ENCODE peak calls at places on chromosomes 4 and X, in ten cellular contexts. One of them, this sample, is unnamed.

GRCh38 chrX:70970482-70970999 is 39.6 kb upstream of the SLC7A3 start:
- DNase-seq in choroid plexus epithelial cell: peak; percentile 53
- DNase-seq in heart right ventricle: no peak
- DNase-seq in hepatocyte: no peak
- DNase-seq in AG04449: no peak
- DNase-seq in mucosa of descending colon: no peak
- DNase-seq in neural crest cell: no peak
- DNase-seq in astrocyte of the cerebellum: no peak
- DNase-seq in pancreas: no peak
- DNase-seq in cardiac fibroblast: peak; percentile 41
- DNase-seq in this sample: no peak

GRCh38 chr4:4384837-4385236 is 2.1 kb upstream of the NSG1 start:
- DNase-seq in choroid plexus epithelial cell: peak; percentile 32
- DNase-seq in heart right ventricle: no peak
- DNase-seq in hepatocyte: no peak
- DNase-seq in AG04449: no peak
- DNase-seq in mucosa of descending colon: no peak
- DNase-seq in neural crest cell: no peak
- DNase-seq in astrocyte of the cerebellum: no peak
- DNase-seq in pancreas: peak; percentile 41
- DNase-seq in cardiac fibroblast: peak; percentile 43
- DNase-seq in this sample: no peak

GRCh38 chrX:119790977-119791436 is 423 bp downstream of the RPL39 start:
- DNase-seq in choroid plexus epithelial cell: peak; percentile 52
- DNase-seq in heart right ventricle: peak; percentile 5
- DNase-seq in hepatocyte: peak; percentile 38
- DNase-seq in AG04449: no peak
- DNase-seq in mucosa of descending colon: peak; percentile 54
- DNase-seq in neural crest cell: peak; percentile 1
- DNase-seq in astrocyte of the cerebellum: peak; percentile 11
- DNase-seq in pancreas: peak; percentile 59
- DNase-seq in cardiac fibroblast: peak; percentile 43
- DNase-seq in this sample: no peak

GRCh38 chrX:130024127-130024526 is 41.7 kb downstream of the BCORL1 start:
- DNase-seq in choroid plexus epithelial cell: peak; percentile 62
- DNase-seq in heart right ventricle: peak; percentile 79
- DNase-seq in hepatocyte: peak; percentile 28
- DNase-seq in AG04449: no peak
- DNase-seq in mucosa of descending colon: peak; percentile 90
- DNase-seq in neural crest cell: no peak
- DNase-seq in astrocyte of the cerebellum: no peak
- DNase-seq in pancreas: no peak
- DNase-seq in cardiac fibroblast: peak; percentile 73
- DNase-seq in this sample: peak; percentile 68

GRCh38 chrX:2692221-2693122 is 1.4 kb downstream of the CD99 start:
- DNase-seq in choroid plexus epithelial cell: peak; percentile 56
- DNase-seq in heart right ventricle: peak; percentile 50
- DNase-seq in hepatocyte: peak; percentile 40
- DNase-seq in AG04449: no peak
- DNase-seq in mucosa of descending colon: peak; percentile 66
- DNase-seq in neural crest cell: no peak
- DNase-seq in astrocyte of the cerebellum: no peak
- DNase-seq in pancreas: no peak
- DNase-seq in cardiac fibroblast: peak; percentile 68
- DNase-seq in this sample: no peak

GRCh38 chrX:3820170-3820569 is 106.7 kb upstream of the PRKX start:
- DNase-seq in choroid plexus epithelial cell: peak; percentile 78
- DNase-seq in heart right ventricle: no peak
- DNase-seq in hepatocyte: peak; percentile 36
- DNase-seq in AG04449: peak; percentile 58
- DNase-seq in mucosa of descending colon: no peak
- DNase-seq in neural crest cell: no peak
- DNase-seq in astrocyte of the cerebellum: peak; percentile 75
- DNase-seq in pancreas: no peak
- DNase-seq in cardiac fibroblast: peak; percentile 41
- DNase-seq in this sample: no peak

GRCh38 chrX:150692837-150693781 is at the start of gene MTMR1:
- DNase-seq in choroid plexus epithelial cell: no peak
- DNase-seq in heart right ventricle: peak; percentile 18
- DNase-seq in hepatocyte: peak; percentile 65
- DNase-seq in AG04449: no peak
- DNase-seq in mucosa of descending colon: peak; percentile 61
- DNase-seq in neural crest cell: no peak
- DNase-seq in astrocyte of the cerebellum: no peak
- DNase-seq in pancreas: peak; percentile 65
- DNase-seq in cardiac fibroblast: peak; percentile 11
- DNase-seq in this sample: peak; percentile 39

GRCh38 chrX:11407331-11408110 is 114.3 kb downstream of the AMELX start:
- DNase-seq in choroid plexus epithelial cell: no peak
- DNase-seq in heart right ventricle: no peak
- DNase-seq in hepatocyte: no peak
- DNase-seq in AG04449: no peak
- DNase-seq in mucosa of descending colon: no peak
- DNase-seq in neural crest cell: no peak
- DNase-seq in astrocyte of the cerebellum: no peak
- DNase-seq in pancreas: no peak
- DNase-seq in cardiac fibroblast: no peak
- DNase-seq in this sample: no peak

GRCh38 chrX:107716045-107716684 is 59.4 kb downstream of the TSC22D3 start:
- DNase-seq in choroid plexus epithelial cell: peak; percentile 34
- DNase-seq in heart right ventricle: no peak
- DNase-seq in hepatocyte: peak; percentile 70
- DNase-seq in AG04449: no peak
- DNase-seq in mucosa of descending colon: peak; percentile 62
- DNase-seq in neural crest cell: peak; percentile 29
- DNase-seq in astrocyte of the cerebellum: no peak
- DNase-seq in pancreas: peak; percentile 69
- DNase-seq in cardiac fibroblast: peak; percentile 37
- DNase-seq in this sample: peak; percentile 20

GRCh38 chr4:108148316-108148715 is 20.4 kb downstream of the LEF1 start:
- DNase-seq in choroid plexus epithelial cell: no peak
- DNase-seq in heart right ventricle: no peak
- DNase-seq in hepatocyte: peak; percentile 23
- DNase-seq in AG04449: no peak
- DNase-seq in mucosa of descending colon: no peak
- DNase-seq in neural crest cell: no peak
- DNase-seq in astrocyte of the cerebellum: no peak
- DNase-seq in pancreas: no peak
- DNase-seq in cardiac fibroblast: no peak
- DNase-seq in this sample: no peak

GRCh38 chr4:2574863-2575262 is 38.4 kb downstream of the FAM193A start:
- DNase-seq in choroid plexus epithelial cell: no peak
- DNase-seq in heart right ventricle: no peak
- DNase-seq in hepatocyte: no peak
- DNase-seq in AG04449: no peak
- DNase-seq in mucosa of descending colon: no peak
- DNase-seq in neural crest cell: no peak
- DNase-seq in astrocyte of the cerebellum: no peak
- DNase-seq in pancreas: no peak
- DNase-seq in cardiac fibroblast: no peak
- DNase-seq in this sample: no peak

GRCh38 chrX:48487362-48487785 is 11.4 kb downstream of the FTSJ1 start:
- DNase-seq in choroid plexus epithelial cell: peak; percentile 95
- DNase-seq in heart right ventricle: no peak
- DNase-seq in hepatocyte: no peak
- DNase-seq in AG04449: peak; percentile 85
- DNase-seq in mucosa of descending colon: no peak
- DNase-seq in neural crest cell: no peak
- DNase-seq in astrocyte of the cerebellum: peak; percentile 94
- DNase-seq in pancreas: no peak
- DNase-seq in cardiac fibroblast: peak; percentile 89
- DNase-seq in this sample: peak; percentile 24

DNA sequence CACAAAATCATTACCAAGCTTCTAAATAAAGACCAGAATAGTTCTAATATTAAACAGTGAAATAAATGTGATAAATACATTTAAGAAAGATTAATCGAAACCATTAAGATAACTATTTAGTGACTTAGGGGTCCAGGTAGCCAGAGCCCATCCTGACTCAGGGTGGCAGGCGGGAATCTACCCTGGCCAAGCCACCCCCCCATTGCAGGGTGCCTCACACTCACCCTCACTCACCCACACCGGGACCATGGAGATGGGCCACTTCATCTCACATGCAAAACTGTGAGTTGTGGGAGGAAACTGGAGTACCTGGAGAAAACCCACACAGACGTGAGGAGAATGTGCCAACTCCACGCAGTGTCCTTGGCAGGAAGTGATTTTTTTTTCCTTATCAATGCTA is 237.6 kb upstream of the HAND2 start:
- DNase-seq in choroid plexus epithelial cell: no peak
- DNase-seq in heart right ventricle: no peak
- DNase-seq in hepatocyte: no peak
- DNase-seq in AG04449: no peak
- DNase-seq in mucosa of descending colon: peak; percentile 12
- DNase-seq in neural crest cell: no peak
- DNase-seq in astrocyte of the cerebellum: no peak
- DNase-seq in pancreas: no peak
- DNase-seq in cardiac fibroblast: no peak
- DNase-seq in this sample: no peak
- TF ChIP-seq CTCF in choroid plexus epithelial cell: no peak
- TF ChIP-seq CTCF in heart right ventricle: no peak
- TF ChIP-seq CTCF in hepatocyte: no peak
- TF ChIP-seq CTCF in AG04449: no peak
- TF ChIP-seq CTCF in mucosa of descending colon: no peak
- TF ChIP-seq CTCF in neural crest cell: no peak
- TF ChIP-seq CTCF in astrocyte of the cerebellum: no peak
- TF ChIP-seq CTCF in pancreas: no peak
- TF ChIP-seq CTCF in cardiac fibroblast: no peak
- TF ChIP-seq CTCF in this sample: no peak

GRCh38 chrX:30822068-30822671 is 66.9 kb downstream of the TAB3 start:
- DNase-seq in choroid plexus epithelial cell: peak; percentile 10
- DNase-seq in heart right ventricle: no peak
- DNase-seq in hepatocyte: peak; percentile 7
- DNase-seq in AG04449: no peak
- DNase-seq in mucosa of descending colon: no peak
- DNase-seq in neural crest cell: no peak
- DNase-seq in astrocyte of the cerebellum: no peak
- DNase-seq in pancreas: no peak
- DNase-seq in cardiac fibroblast: peak; percentile 6
- DNase-seq in this sample: no peak
- TF ChIP-seq CTCF in choroid plexus epithelial cell: peak; percentile 28
- TF ChIP-seq CTCF in heart right ventricle: no peak
- TF ChIP-seq CTCF in hepatocyte: no peak
- TF ChIP-seq CTCF in AG04449: no peak
- TF ChIP-seq CTCF in mucosa of descending colon: no peak
- TF ChIP-seq CTCF in neural crest cell: peak; percentile 30
- TF ChIP-seq CTCF in astrocyte of the cerebellum: peak; percentile 24
- TF ChIP-seq CTCF in pancreas: no peak
- TF ChIP-seq CTCF in cardiac fibroblast: no peak
- TF ChIP-seq CTCF in this sample: no peak

GRCh38 chr4:121927948-121928347 is 23.9 kb downstream of the TRPC3 start:
- DNase-seq in choroid plexus epithelial cell: no peak
- DNase-seq in heart right ventricle: no peak
- DNase-seq in hepatocyte: no peak
- DNase-seq in AG04449: no peak
- DNase-seq in mucosa of descending colon: no peak
- DNase-seq in neural crest cell: no peak
- DNase-seq in astrocyte of the cerebellum: no peak
- DNase-seq in pancreas: no peak
- DNase-seq in cardiac fibroblast: no peak
- DNase-seq in this sample: no peak

GRCh38 chr4:121923306-121923705 is 28.6 kb downstream of the TRPC3 start:
- DNase-seq in choroid plexus epithelial cell: no peak
- DNase-seq in heart right ventricle: no peak
- DNase-seq in hepatocyte: no peak
- DNase-seq in AG04449: no peak
- DNase-seq in mucosa of descending colon: no peak
- DNase-seq in neural crest cell: no peak
- DNase-seq in astrocyte of the cerebellum: no peak
- DNase-seq in pancreas: no peak
- DNase-seq in cardiac fibroblast: no peak
- DNase-seq in this sample: no peak
- TF ChIP-seq CTCF in choroid plexus epithelial cell: no peak
- TF ChIP-seq CTCF in heart right ventricle: no peak
- TF ChIP-seq CTCF in hepatocyte: no peak
- TF ChIP-seq CTCF in AG04449: no peak
- TF ChIP-seq CTCF in mucosa of descending colon: no peak
- TF ChIP-seq CTCF in neural crest cell: no peak
- TF ChIP-seq CTCF in astrocyte of the cerebellum: no peak
- TF ChIP-seq CTCF in pancreas: no peak
- TF ChIP-seq CTCF in cardiac fibroblast: no peak
- TF ChIP-seq CTCF in this sample: no peak

GRCh38 chr4:1000686-1001260 is 7.6 kb upstream of the SLC26A1 start:
- DNase-seq in choroid plexus epithelial cell: no peak
- DNase-seq in heart right ventricle: no peak
- DNase-seq in hepatocyte: no peak
- DNase-seq in AG04449: no peak
- DNase-seq in mucosa of descending colon: no peak
- DNase-seq in neural crest cell: no peak
- DNase-seq in astrocyte of the cerebellum: no peak
- DNase-seq in pancreas: peak; percentile 85
- DNase-seq in cardiac fibroblast: no peak
- DNase-seq in this sample: no peak

GRCh38 chr4:1002131-1002630 is 9.0 kb upstream of the SLC26A1 start:
- DNase-seq in choroid plexus epithelial cell: peak; percentile 34
- DNase-seq in heart right ventricle: no peak
- DNase-seq in hepatocyte: peak; percentile 82
- DNase-seq in AG04449: no peak
- DNase-seq in mucosa of descending colon: no peak
- DNase-seq in neural crest cell: no peak
- DNase-seq in astrocyte of the cerebellum: no peak
- DNase-seq in pancreas: peak; percentile 83
- DNase-seq in cardiac fibroblast: peak; percentile 58
- DNase-seq in this sample: no peak

GRCh38 chr4:1002631-1003251 is 8.7 kb upstream of the FGFRL1 start:
- DNase-seq in choroid plexus epithelial cell: no peak
- DNase-seq in heart right ventricle: no peak
- DNase-seq in hepatocyte: no peak
- DNase-seq in AG04449: no peak
- DNase-seq in mucosa of descending colon: no peak
- DNase-seq in neural crest cell: no peak
- DNase-seq in astrocyte of the cerebellum: no peak
- DNase-seq in pancreas: no peak
- DNase-seq in cardiac fibroblast: no peak
- DNase-seq in this sample: no peak

GRCh38 chr4:999863-1000425 is 6.7 kb upstream of the SLC26A1 start:
- DNase-seq in choroid plexus epithelial cell: no peak
- DNase-seq in heart right ventricle: no peak
- DNase-seq in hepatocyte: no peak
- DNase-seq in AG04449: no peak
- DNase-seq in mucosa of descending colon: no peak
- DNase-seq in neural crest cell: no peak
- DNase-seq in astrocyte of the cerebellum: no peak
- DNase-seq in pancreas: peak; percentile 51
- DNase-seq in cardiac fibroblast: no peak
- DNase-seq in this sample: no peak

DNA sequence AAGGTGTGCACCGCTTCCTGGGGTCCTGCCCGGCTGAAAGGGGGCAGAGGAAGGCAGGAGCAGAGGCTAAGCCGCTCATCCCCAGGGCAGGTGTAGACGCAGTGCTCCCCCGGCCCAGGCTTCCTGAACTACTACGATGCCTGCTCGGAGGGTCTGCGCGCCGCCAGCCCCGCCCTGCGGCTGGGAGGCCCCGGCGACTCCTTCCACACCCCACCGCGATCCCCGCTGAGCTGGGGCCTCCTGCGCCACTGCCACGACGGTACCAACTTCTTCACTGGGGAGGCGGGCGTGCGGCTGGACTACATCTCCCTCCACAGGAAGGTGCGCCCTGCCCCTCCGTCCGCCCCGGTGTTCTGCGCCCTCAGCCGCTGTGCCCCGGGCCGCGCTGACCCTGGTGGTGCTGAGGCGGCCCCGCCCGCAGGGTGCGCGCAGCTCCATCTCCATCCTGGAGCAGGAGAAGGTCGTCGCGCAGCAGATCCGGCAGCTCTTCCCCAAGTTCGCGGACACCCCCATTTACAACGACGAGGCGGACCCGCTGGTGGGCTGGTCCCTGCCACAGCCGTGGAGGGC is 8.4 kb upstream of the SLC26A1 start:
- DNase-seq in choroid plexus epithelial cell: no peak
- DNase-seq in heart right ventricle: no peak
- DNase-seq in hepatocyte: no peak
- DNase-seq in AG04449: no peak
- DNase-seq in mucosa of descending colon: no peak
- DNase-seq in neural crest cell: no peak
- DNase-seq in astrocyte of the cerebellum: no peak
- DNase-seq in pancreas: peak; percentile 77
- DNase-seq in cardiac fibroblast: no peak
- DNase-seq in this sample: no peak
- TF ChIP-seq CTCF in choroid plexus epithelial cell: no peak
- TF ChIP-seq CTCF in heart right ventricle: no peak
- TF ChIP-seq CTCF in hepatocyte: no peak
- TF ChIP-seq CTCF in AG04449: no peak
- TF ChIP-seq CTCF in mucosa of descending colon: no peak
- TF ChIP-seq CTCF in neural crest cell: no peak
- TF ChIP-seq CTCF in astrocyte of the cerebellum: no peak
- TF ChIP-seq CTCF in pancreas: no peak
- TF ChIP-seq CTCF in cardiac fibroblast: no peak
- TF ChIP-seq CTCF in this sample: no peak

This sample was measured in natural killer cell.